ENCODE peak calls at places on chromosome 17, in eight cellular contexts. R is WERI-Rb-1, G is endothelial cell of umbilical vein, L is left lung, Z is adrenal gland, K is transverse colon, P is uterus, Y is thoracic aorta. E is an unnamed sample. For H3K9me3, the result is how much of the 10 kb centered on the place peaks cover.

GRCh38 chr17:73657473-73658116 is 13.3 kb upstream of the SDK2 start:
- DNase-seq in R (peak), G (no peak), L (no peak), Z (peak), K (peak), P (no peak), Y (no peak), E (no peak)

GRCh38 chr17:81295678-81296381 is 723 bp upstream of the SLC38A10 start:
- DNase-seq in R (peak), G (peak), L (peak), Z (peak), K (peak), P (peak), Y (no peak), E (no peak)

GRCh38 chr17:72296456-72296855 is 175.6 kb downstream of the SOX9 start:
- DNase-seq in R (no peak), G (no peak), L (no peak), Z (no peak), K (no peak), P (no peak), Y (no peak), E (no peak)

GRCh38 chr17:43661699-43662431 is at the start of gene MEOX1:
- DNase-seq in R (no peak), G (no peak), L (no peak), Z (no peak), K (no peak), P (no peak), Y (no peak), E (no peak)

GRCh38 chr17:45221081-45221996 is at the start of gene FMNL1:
- DNase-seq in R (peak), G (no peak), L (peak), Z (peak), K (peak), P (no peak), Y (no peak), E (no peak)

GRCh38 chr17:43578699-43579569 is 32.8 kb upstream of the ETV4 start:
- DNase-seq in R (peak), G (peak), L (no peak), Z (no peak), K (no peak), P (no peak), Y (no peak), E (no peak)

GRCh38 chr17:3533752-3534151 is 23.9 kb downstream of the TRPV3 start:
- DNase-seq in R (no peak), G (no peak), L (no peak), Z (no peak), K (no peak), P (no peak), Y (no peak), E (no peak)

GRCh38 chr17:40646791-40647548 is 648 bp downstream of the SMARCE1 start:
- DNase-seq in R (peak), G (peak), L (peak), Z (no peak), K (no peak), P (no peak), Y (no peak), E (no peak)

DNA sequence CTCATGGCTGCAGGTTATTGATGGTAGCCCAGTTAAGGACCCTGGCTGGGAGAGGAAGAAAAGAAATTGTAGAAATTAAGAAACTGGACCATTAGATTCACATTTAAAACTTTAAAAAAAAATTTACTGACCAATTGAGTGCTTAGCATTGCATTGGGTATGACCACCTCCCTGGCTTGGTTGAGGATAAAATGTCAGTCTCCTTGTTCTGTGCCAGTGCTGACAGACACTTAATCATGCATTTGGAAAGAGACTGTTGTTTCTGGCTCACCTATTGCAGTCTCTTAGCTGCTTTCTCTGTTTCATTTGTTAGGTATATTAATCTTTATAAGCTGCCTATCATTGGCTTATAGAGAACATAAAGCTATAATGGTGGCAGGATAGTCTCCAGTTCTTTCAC is 1.7 kb downstream of the MYH1 start:
- DNase-seq in R (no peak), G (no peak), L (no peak), Z (no peak), K (no peak), P (no peak), Y (no peak), E (no peak)
- H3K27ac ChIP-seq in R (no peak), G (no peak), L (no peak), Z (no peak), K (no peak), P (no peak), Y (no peak), E (no peak)

GRCh38 chr17:50675627-50676026 is 32.1 kb downstream of the ANKRD40 start:
- DNase-seq in R (no peak), G (no peak), L (no peak), Z (no peak), K (peak), P (no peak), Y (no peak), E (no peak)
- H3K9me3 ChIP-seq in R (under half), G (under half), L (under half), Z (under half), K (under half), P (under half), Y (under half), E (under half)

GRCh38 chr17:66833201-66833600 is 1.7 kb upstream of the CACNG5 start:
- DNase-seq in R (no peak), G (no peak), L (no peak), Z (no peak), K (no peak), P (no peak), Y (no peak), E (no peak)

GRCh38 chr17:66835476-66835875 is 559 bp downstream of the CACNG5 start:
- DNase-seq in R (peak), G (no peak), L (no peak), Z (no peak), K (no peak), P (no peak), Y (no peak), E (no peak)

GRCh38 chr17:66836063-66837005 is 1.4 kb downstream of the CACNG5 start:
- DNase-seq in R (peak), G (no peak), L (no peak), Z (no peak), K (no peak), P (no peak), Y (no peak), E (no peak)

GRCh38 chr17:66834426-66834918 is 445 bp upstream of the CACNG5 start:
- DNase-seq in R (no peak), G (no peak), L (no peak), Z (no peak), K (no peak), P (no peak), Y (no peak), E (no peak)

DNA sequence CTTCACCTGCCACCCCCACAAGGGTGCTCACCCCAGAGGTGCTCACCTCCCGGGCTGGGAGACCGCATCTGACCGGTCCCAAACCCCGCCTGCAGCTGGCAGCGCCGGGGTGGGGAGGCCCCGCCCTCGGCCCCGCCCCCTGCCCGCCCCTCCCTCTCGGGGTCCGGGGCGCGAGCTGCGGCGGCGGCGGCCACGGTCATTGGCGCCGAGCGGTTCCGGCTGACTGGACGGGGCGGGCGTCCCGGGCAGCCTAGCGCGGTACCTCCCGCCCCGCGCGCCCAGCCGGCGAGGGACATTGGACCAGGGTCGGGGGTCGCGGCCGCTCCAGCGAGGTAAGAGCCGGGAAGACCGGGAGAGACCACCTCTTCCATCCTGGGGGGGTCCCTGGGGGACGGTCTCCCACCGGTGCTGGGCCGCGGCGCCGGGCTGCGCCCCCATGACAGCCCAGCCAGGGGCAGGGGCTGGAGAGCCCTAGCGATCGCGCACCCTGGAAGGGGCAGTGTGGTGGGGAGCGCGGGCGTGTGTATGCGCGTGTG is at the start of gene CACNG5:
- DNase-seq in R (peak), G (no peak), L (no peak), Z (no peak), K (no peak), P (no peak), Y (no peak), E (no peak)
- H3K27ac ChIP-seq in R (peak), G (no peak), L (no peak), Z (no peak), K (no peak), P (no peak), Y (no peak), E (no peak)

DNA sequence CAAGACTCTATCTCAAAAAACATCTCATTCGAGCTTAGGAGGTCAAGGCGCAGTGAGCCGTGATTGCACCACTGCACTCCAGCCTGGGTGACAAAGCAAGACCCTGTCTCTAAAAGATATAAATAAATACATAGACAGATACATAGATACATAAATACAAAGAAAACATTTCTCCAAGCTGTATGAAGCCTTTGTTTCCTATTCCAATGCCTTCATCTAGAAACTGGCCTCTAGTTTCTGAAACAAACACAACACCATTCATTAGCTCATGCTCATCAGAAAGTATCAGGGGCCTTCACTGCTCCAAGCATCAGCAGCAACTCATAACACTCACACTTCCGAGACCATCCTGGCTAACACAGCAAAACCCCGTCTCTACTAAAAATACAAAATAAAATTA is 10.3 kb upstream of the ASGR2 start:
- DNase-seq in R (no peak), G (no peak), L (no peak), Z (no peak), K (no peak), P (no peak), Y (no peak), E (no peak)
- H3K9me3 ChIP-seq in R (under half), G (under half), L (under half), Z (under half), K (under half), P (under half), Y (under half), E (under half)

GRCh38 chr17:57666946-57667345 is 78.2 kb downstream of the CCDC182 start:
- DNase-seq in R (peak), G (no peak), L (no peak), Z (peak), K (no peak), P (peak), Y (no peak), E (no peak)

GRCh38 chr17:57667461-57667923 is 77.6 kb downstream of the CCDC182 start:
- DNase-seq in R (peak), G (no peak), L (no peak), Z (peak), K (no peak), P (no peak), Y (no peak), E (no peak)

GRCh38 chr17:57665128-57665527 is 80.0 kb downstream of the CCDC182 start:
- DNase-seq in R (no peak), G (no peak), L (no peak), Z (peak), K (no peak), P (no peak), Y (no peak), E (no peak)

GRCh38 chr17:57665696-57666095 is 79.4 kb downstream of the CCDC182 start:
- DNase-seq in R (peak), G (no peak), L (no peak), Z (peak), K (no peak), P (peak), Y (no peak), E (no peak)

DNA sequence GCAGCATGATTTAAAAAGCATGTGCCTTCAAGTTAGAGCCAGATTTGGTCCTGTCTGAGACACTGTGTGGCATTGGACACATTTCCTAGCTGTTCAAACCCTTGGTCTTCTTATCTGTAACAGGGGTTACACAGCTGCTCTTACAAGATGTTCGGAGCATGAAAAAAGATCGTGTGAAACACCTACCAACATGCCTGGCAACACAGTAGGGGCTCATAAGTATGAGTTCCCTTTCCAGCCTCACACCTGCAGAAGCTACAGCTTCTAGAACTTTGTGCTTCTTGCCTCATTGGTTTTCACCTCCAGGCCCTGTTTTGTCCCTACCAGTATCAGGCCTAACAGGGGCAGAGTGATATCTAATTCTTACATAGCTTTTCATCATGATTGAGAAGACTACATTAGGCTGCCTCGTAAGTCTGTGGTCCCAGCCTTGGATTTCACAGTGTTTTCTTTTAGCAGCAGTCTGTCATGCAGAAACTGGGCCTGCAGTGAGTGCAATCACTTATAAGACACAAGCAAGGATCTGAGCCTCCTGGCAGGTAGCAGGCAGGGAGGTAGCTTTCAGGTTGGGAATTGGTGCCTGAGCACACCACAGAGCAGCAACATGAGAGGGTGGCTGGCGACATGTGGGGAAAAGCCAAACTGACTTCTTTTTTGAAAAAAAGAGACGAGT is 78.8 kb downstream of the CCDC182 start:
- DNase-seq in R (peak), G (no peak), L (no peak), Z (peak), K (no peak), P (peak), Y (no peak), E (no peak)
- H3K27ac ChIP-seq in R (no peak), G (no peak), L (no peak), Z (no peak), K (no peak), P (no peak), Y (no peak), E (no peak)

GRCh38 chr17:27078296-27078695 is 215.6 kb upstream of the WSB1 start:
- DNase-seq in R (no peak), G (no peak), L (no peak), Z (no peak), K (no peak), P (no peak), Y (no peak), E (no peak)

GRCh38 chr17:27082023-27082774 is 211.7 kb upstream of the WSB1 start:
- DNase-seq in R (no peak), G (no peak), L (no peak), Z (no peak), K (no peak), P (no peak), Y (no peak), E (no peak)

GRCh38 chr17:27081002-27081638 is 212.8 kb upstream of the WSB1 start:
- DNase-seq in R (no peak), G (no peak), L (no peak), Z (no peak), K (no peak), P (no peak), Y (no peak), E (no peak)

GRCh38 chr17:27076814-27077213 is 217.1 kb upstream of the WSB1 start:
- DNase-seq in R (no peak), G (no peak), L (no peak), Z (no peak), K (no peak), P (no peak), Y (no peak), E (no peak)

DNA sequence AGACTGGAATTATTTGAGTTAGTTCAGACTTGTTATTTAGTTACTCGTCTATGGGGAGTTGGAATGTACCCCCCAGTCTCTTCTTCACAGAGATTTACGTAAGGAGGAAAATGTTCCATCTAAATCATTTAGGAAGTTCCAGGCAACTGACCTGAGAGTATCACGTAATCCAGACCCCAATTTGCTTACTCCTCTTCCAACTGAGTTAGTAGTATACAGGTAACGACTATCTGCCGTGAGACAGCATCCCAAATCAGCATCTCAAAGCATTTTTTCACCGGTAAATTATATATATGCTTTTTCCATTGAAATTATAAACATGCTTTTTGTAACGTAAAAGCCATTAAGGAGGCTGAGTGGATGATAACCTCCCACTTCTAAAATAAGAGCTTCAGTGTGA is 214.3 kb upstream of the WSB1 start:
- DNase-seq in R (no peak), G (no peak), L (no peak), Z (no peak), K (no peak), P (no peak), Y (no peak), E (no peak)
- H3K9me3 ChIP-seq in R (under half), G (under half), L (under half), Z (under half), K (under half), P (under half), Y (under half), E (under half)

DNA sequence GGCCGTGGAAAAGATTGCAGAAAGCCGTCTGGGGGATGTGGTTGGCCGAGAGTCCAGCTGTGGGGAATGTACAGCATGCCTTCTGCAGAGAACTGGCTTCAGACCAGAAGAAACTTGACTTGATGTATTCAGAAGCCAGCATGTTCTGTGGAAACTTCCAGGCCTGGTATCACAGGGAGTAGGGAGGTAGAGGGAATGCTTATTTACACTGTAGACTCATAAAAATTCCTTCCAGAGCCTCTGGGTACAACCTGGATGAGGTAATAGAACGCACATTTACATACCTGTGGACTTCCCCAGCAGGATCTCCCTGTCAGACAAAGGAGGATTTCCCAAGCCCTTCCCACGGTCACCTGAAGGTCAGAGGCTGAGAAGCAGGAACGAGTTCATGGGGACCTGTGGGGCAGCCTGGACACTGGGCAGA is 11.8 kb upstream of the GAS7 start:
- DNase-seq in R (no peak), G (no peak), L (no peak), Z (no peak), K (peak), P (peak), Y (no peak), E (no peak)
- H3K27ac ChIP-seq in R (no peak), G (no peak), L (no peak), Z (no peak), K (peak), P (peak), Y (no peak), E (no peak)